ENCODE peak calls at places on chromosome 14, in nine cellular contexts. F is omental fat pad, D is Panc1, X is pancreas, R is AG04450, U is bronchial epithelial cell, V is mesothelial cell of epicardium, Q is AG10803, G is brain microvascular endothelial cell. M is an unnamed sample.

GRCh38 chr14:103450423-103450822 is 65.2 kb downstream of the MARK3 start:
- DNase-seq in D (no peak), G (no peak), Q (peak; percentile 34), R (no peak), V (no peak), F (no peak), U (no peak), X (no peak), M (no peak)

GRCh38 chr14:63647696-63648410 is 6.2 kb upstream of the WDR89 start:
- DNase-seq in G (no peak), U (no peak), X (no peak), Q (peak; percentile 42), R (no peak), V (no peak), F (no peak), D (no peak), M (no peak)

GRCh38 chr14:77130386-77130785 is 11.2 kb downstream of the ZDHHC22 start:
- DNase-seq in U (no peak), G (no peak), F (no peak), R (no peak), V (no peak), Q (no peak), D (no peak), X (no peak), M (no peak)

GRCh38 chr14:76929927-76930326 is 98.6 kb downstream of the IRF2BPL start:
- DNase-seq in D (no peak), U (peak; percentile 55), X (no peak), G (no peak), F (no peak), Q (peak; percentile 31), V (no peak), R (no peak), M (no peak)

GRCh38 chr14:32370720-32371119 is 41.6 kb downstream of the AKAP6 start:
- DNase-seq in R (peak; percentile 43), X (no peak), Q (peak; percentile 79), V (no peak), G (no peak), D (peak; percentile 30), F (no peak), U (peak; percentile 96), M (no peak)

GRCh38 chr14:81331229-81332026 is 68.7 kb downstream of the STON2 start:
- DNase-seq in U (no peak), X (no peak), Q (no peak), V (no peak), R (no peak), F (no peak), D (no peak), G (no peak), M (no peak)

GRCh38 chr14:77470192-77470870 is 12.4 kb downstream of the AHSA1 start:
- DNase-seq in R (no peak), D (no peak), U (no peak), V (no peak), X (no peak), Q (no peak), F (no peak), G (no peak), M (no peak)

GRCh38 chr14:34501004-34501580 is 38.4 kb downstream of the EAPP start:
- DNase-seq in V (no peak), R (no peak), U (no peak), Q (no peak), D (no peak), G (no peak), X (no peak), F (no peak), M (no peak)

GRCh38 chr14:59130472-59130871 is 58.0 kb upstream of the DAAM1 start:
- DNase-seq in D (no peak), X (no peak), U (no peak), Q (no peak), F (no peak), R (no peak), G (no peak), V (no peak), M (no peak)

GRCh38 chr14:94307410-94307992 is 14.4 kb upstream of the SERPINA10 start:
- DNase-seq in D (no peak), Q (no peak), G (no peak), U (peak; percentile 7), V (no peak), X (no peak), R (no peak), F (no peak), M (no peak)

GRCh38 chr14:33765251-33765650 is 185.6 kb downstream of the EGLN3 start:
- DNase-seq in Q (no peak), F (no peak), X (no peak), U (no peak), G (peak; percentile 60), D (no peak), V (no peak), R (no peak), M (peak; percentile 80)

GRCh38 chr14:100142073-100143040 is 17.1 kb downstream of the DEGS2 start:
- DNase-seq in Q (no peak), R (no peak), U (peak; percentile 22), X (peak; percentile 72), F (no peak), D (no peak), G (no peak), V (peak; percentile 48), M (no peak)

GRCh38 chr14:63933110-63933509 is 80.3 kb downstream of the SYNE2 start:
- DNase-seq in U (no peak), X (no peak), R (no peak), G (no peak), D (no peak), V (no peak), F (no peak), Q (no peak), M (no peak)

GRCh38 chr14:82999802-83000201 is 1466.1 kb upstream of the SEL1L start:
- DNase-seq in V (no peak), X (no peak), U (peak; percentile 10), D (no peak), G (no peak), F (no peak), R (peak; percentile 10), Q (no peak), M (no peak)

GRCh38 chr14:68705741-68706283 is 87.1 kb downstream of the ZFP36L1 start:
- DNase-seq in Q (no peak), D (no peak), U (peak; percentile 92), F (no peak), V (no peak), R (no peak), G (no peak), X (no peak), M (no peak)

GRCh38 chr14:21191809-21192446 is 36.1 kb upstream of the OR5AU1 start:
- DNase-seq in U (peak; percentile 33), Q (peak; percentile 26), X (peak; percentile 72), F (no peak), R (no peak), V (peak; percentile 43), D (no peak), G (no peak), M (peak; percentile 88)

GRCh38 chr14:54881761-54882401 is 20.7 kb downstream of the GCH1 start:
- DNase-seq in X (no peak), Q (peak; percentile 64), F (no peak), U (no peak), R (no peak), D (no peak), G (no peak), V (no peak), M (no peak)

GRCh38 chr14:104912053-104912452 is 12.6 kb upstream of the PLD4 start:
- DNase-seq in D (no peak), R (no peak), X (no peak), G (no peak), U (no peak), V (no peak), Q (no peak), F (no peak), M (no peak)

GRCh38 chr14:101505216-101505970 is 55.9 kb upstream of the DIO3 start:
- DNase-seq in D (no peak), X (no peak), V (no peak), U (no peak), F (no peak), G (no peak), R (no peak), Q (no peak), M (peak; percentile 17)

DNA sequence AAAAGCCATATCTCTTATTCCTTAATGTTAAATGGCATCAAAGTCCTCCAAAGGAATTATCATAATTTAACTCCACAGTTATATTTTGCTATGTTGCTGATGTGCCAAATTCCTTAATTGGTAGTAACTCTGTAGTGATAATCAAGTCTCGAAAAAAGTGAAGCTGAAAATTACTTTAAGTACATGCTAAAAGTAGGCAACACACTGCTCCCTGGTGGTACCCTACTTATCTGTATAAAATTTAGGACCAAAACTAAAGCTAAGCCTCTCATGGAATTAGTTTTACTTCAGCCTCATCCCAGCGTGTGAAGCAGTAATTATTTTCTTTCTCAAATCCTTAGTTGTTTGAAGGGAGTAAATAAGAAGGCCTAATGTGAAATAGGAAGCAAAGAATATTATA is 132.8 kb downstream of the TTLL5 start:
- DNase-seq in U (no peak), G (no peak), F (no peak), X (no peak), R (no peak), Q (peak; percentile 22), V (no peak), D (no peak), M (no peak)
- TF ChIP-seq CTCF in U (peak; percentile 6), G (no peak), F (no peak), X (no peak), R (peak; percentile 30), Q (peak; percentile 25), V (no peak), D (no peak), M (no peak)

GRCh38 chr14:79543966-79544365 is 667.3 kb downstream of the DIO2 start:
- DNase-seq in G (peak; percentile 82), X (no peak), F (no peak), V (no peak), D (no peak), R (no peak), Q (no peak), U (peak; percentile 86), M (peak; percentile 32)
- TF ChIP-seq CTCF in G (peak; percentile 84), X (no peak), F (no peak), V (peak; percentile 81), D (no peak), R (peak; percentile 53), Q (peak; percentile 12), U (peak; percentile 53), M (peak; percentile 88)

GRCh38 chr14:61196792-61197191 is 84.3 kb downstream of the TMEM30B start:
- DNase-seq in U (peak; percentile 25), X (no peak), V (no peak), F (no peak), Q (peak; percentile 13), D (no peak), R (no peak), G (no peak), M (no peak)
- TF ChIP-seq CTCF in U (peak; percentile 28), X (no peak), V (no peak), F (no peak), Q (no peak), D (peak; percentile 27), R (no peak), G (peak; percentile 52), M (no peak)

DNA sequence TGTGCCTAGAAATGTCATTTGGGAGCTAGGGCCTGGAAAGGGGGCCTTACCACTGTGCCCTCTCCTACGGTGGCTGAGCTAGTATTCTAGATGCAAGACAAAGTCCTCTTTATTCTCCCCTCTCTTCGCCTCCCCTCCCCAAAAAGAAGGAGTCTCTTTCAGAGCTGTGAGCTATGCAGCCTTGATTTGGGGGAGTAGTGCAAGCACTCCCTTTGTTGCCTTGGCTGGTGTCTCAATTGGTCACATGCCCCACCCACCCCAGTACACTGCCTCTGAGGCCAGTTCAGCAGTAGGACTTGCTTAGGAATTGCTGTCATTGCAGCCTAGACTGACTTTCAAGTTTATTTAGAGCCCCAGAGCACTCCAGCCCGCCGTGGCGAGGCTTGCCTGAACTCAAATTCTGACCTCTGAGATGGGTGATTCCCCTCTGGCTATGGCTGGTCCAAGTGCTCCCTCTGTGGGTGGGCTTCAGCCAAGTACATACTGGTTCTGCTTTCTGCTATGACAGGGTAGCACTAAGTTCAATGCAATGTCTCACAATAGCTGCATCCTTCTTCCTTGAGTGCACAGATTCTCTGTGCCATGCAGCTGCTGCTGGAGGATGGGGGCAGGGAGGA is 37.0 kb upstream of the FBXO33 start:
- DNase-seq in V (no peak), Q (peak; percentile 2), R (no peak), U (no peak), F (no peak), D (peak; percentile 8), X (no peak), G (no peak), M (peak; percentile 61)
- TF ChIP-seq CTCF in V (no peak), Q (peak; percentile 20), R (peak; percentile 23), U (no peak), F (no peak), D (peak; percentile 6), X (no peak), G (peak; percentile 52), M (peak; percentile 15)

M was measured in glutamatergic neuron.